ENCODE peak calls at places on chromosomes 3 and 15, in six cellular contexts. J is GM19239; X is bronchial epithelial cell; O is stomach; S is B cell; B is stimulated activated CD8-positive, alpha-beta memory T cell treated with anti-CD3 and anti-CD28 coated beads, Interleukin-15, amount 100 ng/mL, for 4 hours. T is an unnamed sample.

GRCh38 chr3:182142928-182143327 is 431.2 kb downstream of the SOX2 start:
- DNase-seq in J (no peak), X (no peak), O (no peak), S (no peak), B (no peak), T (no peak)

GRCh38 chr3:140128217-140129137 is 193.5 kb downstream of the CLSTN2 start:
- DNase-seq in J (no peak), X (peak), O (peak), S (no peak), B (no peak), T (peak)

GRCh38 chr3:111733856-111734255 is 125.2 kb upstream of the PHLDB2 start:
- DNase-seq in J (no peak), X (no peak), O (no peak), S (no peak), B (no peak), T (no peak)

GRCh38 chr3:171841620-171842000 is 1.5 kb upstream of the TMEM212 start:
- DNase-seq in J (no peak), X (no peak), O (no peak), S (no peak), B (no peak), T (no peak)

GRCh38 chr3:16183601-16184270 is 9.3 kb downstream of the GALNT15 start:
- DNase-seq in J (no peak), X (peak), O (no peak), S (no peak), B (no peak), T (no peak)

GRCh38 chr15:76386926-76387325 is 50.4 kb downstream of the ISL2 start:
- DNase-seq in J (no peak), X (no peak), O (no peak), S (no peak), B (no peak), T (no peak)

GRCh38 chr3:75906555-75907112 is 121.3 kb upstream of the ZNF717 start:
- DNase-seq in J (no peak), X (peak), O (no peak), S (no peak), B (no peak), T (no peak)

GRCh38 chr3:186283651-186284445 is 78.2 kb downstream of the DGKG start:
- DNase-seq in J (no peak), X (peak), O (no peak), S (no peak), B (no peak), T (no peak)

GRCh38 chr3:157868168-157868567 is 238.1 kb downstream of the SHOX2 start:
- DNase-seq in J (no peak), X (no peak), O (no peak), S (no peak), B (no peak), T (no peak)

GRCh38 chr3:28191363-28191762 is 50.1 kb upstream of the CMC1 start:
- DNase-seq in J (no peak), X (no peak), O (no peak), S (no peak), B (no peak), T (no peak)

GRCh38 chr15:94042163-94042954 is 189.0 kb upstream of the MCTP2 start:
- DNase-seq in J (no peak), X (peak), O (no peak), S (no peak), B (no peak), T (no peak)

GRCh38 chr15:48336940-48337339 is 5.7 kb downstream of the DUT start:
- DNase-seq in J (no peak), X (no peak), O (no peak), S (no peak), B (no peak), T (no peak)

GRCh38 chr3:278300-279064 is 81.9 kb downstream of the CHL1 start:
- DNase-seq in J (no peak), X (no peak), O (no peak), S (peak), B (no peak), T (peak)

GRCh38 chr15:67240235-67241131 is 14.0 kb downstream of the AAGAB start:
- DNase-seq in J (no peak), X (peak), O (peak), S (no peak), B (peak), T (no peak)

GRCh38 chr15:37100109-37100873 is at the start of gene MEIS2:
- DNase-seq in J (peak), X (peak), O (peak), S (no peak), B (no peak), T (peak)

GRCh38 chr3:42906085-42906904 is at the start of gene ZNF662:
- DNase-seq in J (no peak), X (no peak), O (peak), S (no peak), B (no peak), T (no peak)

GRCh38 chr3:181610083-181610972 is 101.4 kb upstream of the SOX2 start:
- DNase-seq in J (no peak), X (no peak), O (no peak), S (no peak), B (no peak), T (no peak)

GRCh38 chr15:62469874-62470688 is 305.0 kb upstream of the C2CD4B start:
- DNase-seq in J (no peak), X (peak), O (no peak), S (no peak), B (no peak), T (no peak)

GRCh38 chr15:67174864-67175573 is 79.4 kb downstream of the AAGAB start:
- DNase-seq in J (no peak), X (peak), O (peak), S (no peak), B (no peak), T (no peak)

GRCh38 chr3:46393554-46394434 is 13.1 kb downstream of the CCR5AS start:
- DNase-seq in J (no peak), X (no peak), O (no peak), S (no peak), B (no peak), T (no peak)

GRCh38 chr3:142088522-142088921 is 60.8 kb downstream of the TFDP2 start:
- DNase-seq in J (no peak), X (peak), O (no peak), S (no peak), B (no peak), T (no peak)

GRCh38 chr15:55277116-55277564 is 12.5 kb downstream of the RAB27A start:
- DNase-seq in J (no peak), X (no peak), O (no peak), S (no peak), B (no peak), T (no peak)

GRCh38 chr3:150761831-150762661 is 923 bp downstream of the SIAH2 start:
- DNase-seq in J (no peak), X (peak), O (peak), S (no peak), B (no peak), T (no peak)

GRCh38 chr3:122576174-122576940 is 1.1 kb upstream of the PARP15 start:
- DNase-seq in J (peak), X (no peak), O (no peak), S (peak), B (no peak), T (no peak)

GRCh38 chr3:191775451-191776233 is 314.7 kb downstream of the PYDC2 start:
- DNase-seq in J (no peak), X (peak), O (no peak), S (no peak), B (no peak), T (no peak)

GRCh38 chr15:57224664-57225063 is 151.6 kb upstream of the CGNL1 start:
- DNase-seq in J (no peak), X (no peak), O (no peak), S (no peak), B (no peak), T (no peak)

GRCh38 chr3:53483821-53484220 is 10.6 kb upstream of the CACNA1D start:
- DNase-seq in J (no peak), X (no peak), O (no peak), S (no peak), B (no peak), T (no peak)

GRCh38 chr3:72601049-72601448 is 247.2 kb downstream of the SHQ1 start:
- DNase-seq in J (no peak), X (no peak), O (no peak), S (no peak), B (no peak), T (no peak)

GRCh38 chr3:9386501-9387321 is 10.7 kb upstream of the SETD5 start:
- DNase-seq in J (no peak), X (no peak), O (no peak), S (no peak), B (no peak), T (no peak)

GRCh38 chr15:31740203-31740602 is 290.1 kb upstream of the CHRNA7 start:
- DNase-seq in J (no peak), X (no peak), O (no peak), S (no peak), B (no peak), T (no peak)

GRCh38 chr3:187765342-187765741 is 20.1 kb upstream of the BCL6 start:
- DNase-seq in J (no peak), X (peak), O (no peak), S (no peak), B (no peak), T (no peak)

GRCh38 chr15:62492900-62493299 is 327.8 kb upstream of the C2CD4B start:
- DNase-seq in J (no peak), X (no peak), O (no peak), S (no peak), B (no peak), T (no peak)

GRCh38 chr3:66083096-66083960 is 44.6 kb upstream of the MAGI1 start:
- DNase-seq in J (no peak), X (no peak), O (no peak), S (no peak), B (no peak), T (no peak)

GRCh38 chr3:130341388-130341787 is 4.1 kb upstream of the COL6A5 start:
- DNase-seq in J (no peak), X (peak), O (no peak), S (no peak), B (no peak), T (no peak)